ENCODE peak calls at places on chromosomes 3 and 15, in eight cellular contexts. S is HTR-8/SVneo, R is M059J, K is adrenal gland, E is tibial nerve, X is GM03348, C is nucleus accumbens, T is dorsolateral prefrontal cortex. Y is an unnamed sample.

GRCh38 chr3:14405886-14406238 is 3.5 kb downstream of the SLC6A6 start:
- DNase-seq in S (no peak), R (no peak), K (peak), E (no peak), X (no peak), C (no peak), T (no peak), Y (no peak)

GRCh38 chr3:111151438-111151837 is 79.8 kb downstream of the NECTIN3 start:
- DNase-seq in S (peak), R (peak), K (no peak), E (no peak), X (peak), C (no peak), T (no peak), Y (no peak)

GRCh38 chr15:90249123-90249863 is at the start of gene TTLL13:
- DNase-seq in S (peak), R (peak), K (peak), E (peak), X (peak), C (peak), T (peak), Y (no peak)

GRCh38 chr15:95292790-95293450 is 1037.6 kb upstream of the NR2F2 start:
- DNase-seq in S (no peak), R (no peak), K (no peak), E (no peak), X (no peak), C (no peak), T (no peak), Y (no peak)

GRCh38 chr15:64775551-64776401 is at the start of gene RBPMS2:
- DNase-seq in S (peak), R (peak), K (no peak), E (no peak), X (peak), C (no peak), T (no peak), Y (no peak)

GRCh38 chr3:49377483-49377882 is 19.3 kb upstream of the GPX1 start:
- DNase-seq in S (no peak), R (peak), K (no peak), E (no peak), X (no peak), C (no peak), T (no peak), Y (peak)

GRCh38 chr3:31817411-31817966 is 163.6 kb downstream of the OSBPL10 start:
- DNase-seq in S (no peak), R (no peak), K (no peak), E (no peak), X (no peak), C (no peak), T (no peak), Y (no peak)

GRCh38 chr3:68007621-68008226 is 353.3 kb upstream of the SUCLG2 start:
- DNase-seq in S (peak), R (no peak), K (no peak), E (no peak), X (peak), C (peak), T (no peak), Y (peak)

GRCh38 chr15:37098468-37099320 is 1.7 kb downstream of the MEIS2 start:
- DNase-seq in S (no peak), R (peak), K (no peak), E (no peak), X (peak), C (no peak), T (no peak), Y (no peak)

GRCh38 chr15:45088801-45089711 is 24.9 kb downstream of the DUOX2 start:
- DNase-seq in S (no peak), R (peak), K (peak), E (no peak), X (peak), C (no peak), T (no peak), Y (no peak)

GRCh38 chr3:32124977-32125376 is 18.6 kb downstream of the GPD1L start:
- DNase-seq in S (no peak), R (no peak), K (no peak), E (no peak), X (no peak), C (no peak), T (no peak), Y (no peak)

GRCh38 chr3:169822540-169822939 is 9.8 kb upstream of the LRRC34 start:
- DNase-seq in S (no peak), R (no peak), K (no peak), E (no peak), X (no peak), C (no peak), T (no peak), Y (no peak)

GRCh38 chr3:102336130-102336529 is 98.7 kb upstream of the ZPLD1 start:
- DNase-seq in S (no peak), R (no peak), K (no peak), E (no peak), X (no peak), C (no peak), T (no peak), Y (no peak)

GRCh38 chr3:196013587-196014487 is 68.1 kb downstream of the TFRC start:
- DNase-seq in S (no peak), R (no peak), K (no peak), E (no peak), X (no peak), C (no peak), T (no peak), Y (no peak)

GRCh38 chr3:133987136-133987535 is 42.6 kb downstream of the SLCO2A1 start:
- DNase-seq in S (no peak), R (no peak), K (no peak), E (no peak), X (no peak), C (no peak), T (no peak), Y (no peak)

GRCh38 chr3:134803051-134803505 is 8.0 kb downstream of the EPHB1 start:
- DNase-seq in S (no peak), R (no peak), K (no peak), E (no peak), X (no peak), C (no peak), T (no peak), Y (no peak)

GRCh38 chr3:30578479-30578878 is 27.9 kb upstream of the TGFBR2 start:
- DNase-seq in S (peak), R (peak), K (peak), E (no peak), X (peak), C (no peak), T (no peak), Y (no peak)

GRCh38 chr3:178097576-178097975 is 438.7 kb upstream of the KCNMB2 start:
- DNase-seq in S (no peak), R (no peak), K (peak), E (no peak), X (peak), C (no peak), T (no peak), Y (no peak)

GRCh38 chr3:169641167-169641566 is 22.3 kb downstream of the MECOM start:
- DNase-seq in S (no peak), R (no peak), K (no peak), E (no peak), X (no peak), C (no peak), T (no peak), Y (no peak)

GRCh38 chr15:98085003-98085639 is 124.6 kb downstream of the ARRDC4 start:
- DNase-seq in S (peak), R (peak), K (peak), E (no peak), X (peak), C (no peak), T (peak), Y (no peak)

GRCh38 chr15:66738116-66738515 is 36.1 kb downstream of the SMAD6 start:
- DNase-seq in S (no peak), R (no peak), K (no peak), E (no peak), X (no peak), C (no peak), T (no peak), Y (no peak)

GRCh38 chr3:157429703-157430102 is 6.9 kb upstream of the PTX3 start:
- DNase-seq in S (no peak), R (peak), K (no peak), E (no peak), X (peak), C (no peak), T (no peak), Y (no peak)

GRCh38 chr15:99958426-99959097 is 225.3 kb upstream of the LYSMD4 start:
- DNase-seq in S (no peak), R (no peak), K (no peak), E (no peak), X (peak), C (no peak), T (no peak), Y (no peak)

GRCh38 chr3:79361748-79362378 is 405.9 kb downstream of the ROBO1 start:
- DNase-seq in S (no peak), R (peak), K (no peak), E (no peak), X (peak), C (no peak), T (no peak), Y (no peak)

GRCh38 chr3:72924055-72924454 is 36.2 kb downstream of the GXYLT2 start:
- DNase-seq in S (no peak), R (no peak), K (no peak), E (no peak), X (no peak), C (no peak), T (no peak), Y (no peak)

GRCh38 chr3:882526-882925 is 210.3 kb upstream of the CNTN6 start:
- DNase-seq in S (no peak), R (peak), K (no peak), E (no peak), X (no peak), C (no peak), T (no peak), Y (no peak)

GRCh38 chr3:58688563-58688962 is 22.0 kb upstream of the FAM3D start:
- DNase-seq in S (no peak), R (no peak), K (no peak), E (no peak), X (no peak), C (no peak), T (no peak), Y (no peak)

GRCh38 chr3:108175352-108175751 is 46.9 kb downstream of the IFT57 start:
- DNase-seq in S (no peak), R (peak), K (no peak), E (no peak), X (no peak), C (no peak), T (no peak), Y (no peak)

GRCh38 chr3:24185738-24186384 is 240.8 kb downstream of the NR1D2 start:
- DNase-seq in S (peak), R (peak), K (peak), E (no peak), X (peak), C (peak), T (no peak), Y (no peak)

GRCh38 chr3:171526146-171526545 is 65.9 kb upstream of the TNIK start:
- DNase-seq in S (no peak), R (peak), K (no peak), E (no peak), X (no peak), C (no peak), T (no peak), Y (no peak)

GRCh38 chr3:188432826-188433525 is 279.0 kb downstream of the LPP start:
- DNase-seq in S (no peak), R (peak), K (peak), E (no peak), X (no peak), C (no peak), T (no peak), Y (no peak)

GRCh38 chr15:74422723-74423442 is 10.9 kb downstream of the SEMA7A start:
- DNase-seq in S (peak), R (peak), K (peak), E (no peak), X (peak), C (peak), T (peak), Y (no peak)

GRCh38 chr3:110243081-110243480 is 828.5 kb upstream of the NECTIN3 start:
- DNase-seq in S (no peak), R (no peak), K (no peak), E (no peak), X (no peak), C (no peak), T (no peak), Y (no peak)

GRCh38 chr15:66803182-66803729 is 101.2 kb downstream of the SMAD6 start:
- DNase-seq in S (peak), R (peak), K (peak), E (peak), X (peak), C (no peak), T (no peak), Y (no peak)

Y was measured in T-helper 22 cell.